ENCODE peak calls at places on chromosomes 11 and 22, in ten cellular contexts. U is fibroblast of lung, T is A673, L is HCT116, G is PC-3, A is GM23248, S is K562, Z is neural progenitor cell, P is mammary epithelial cell, X is GM12878. K is an unnamed sample.

GRCh38 chr22:17706451-17706900 is 67.8 kb downstream of the BID start:
- DNase-seq in G (peak), S (no peak), A (peak), U (peak), Z (no peak), P (peak), T (peak), X (peak), L (peak), K (peak)

GRCh38 chr11:120832609-120833221 is 191.2 kb upstream of the TBCEL start:
- DNase-seq in T (no peak), S (no peak), G (no peak), Z (peak), U (peak), X (no peak), L (no peak), A (no peak), P (no peak), K (no peak)

GRCh38 chr11:120985718-120986569 is 38.0 kb upstream of the TBCEL start:
- DNase-seq in X (no peak), Z (peak), L (no peak), S (peak), U (peak), A (peak), G (peak), T (peak), P (peak), K (peak)

GRCh38 chr11:124302291-124302690 is 11.5 kb downstream of the OR8D1 start:
- DNase-seq in A (no peak), Z (no peak), L (no peak), P (no peak), U (no peak), X (no peak), T (no peak), S (no peak), G (no peak), K (no peak)

GRCh38 chr11:44979536-44980399 is 29.1 kb upstream of the TP53I11 start:
- DNase-seq in Z (peak), P (no peak), L (peak), A (no peak), T (no peak), X (no peak), G (peak), S (no peak), U (no peak), K (no peak)

GRCh38 chr11:88310246-88310645 is 27.3 kb downstream of the CTSC start:
- DNase-seq in T (no peak), X (no peak), A (peak), U (peak), Z (no peak), G (peak), S (no peak), P (peak), L (no peak), K (no peak)

GRCh38 chr22:32809786-32810185 is 8.3 kb downstream of the TIMP3 start:
- DNase-seq in G (no peak), S (no peak), U (no peak), P (no peak), X (no peak), Z (no peak), T (no peak), A (peak), L (no peak), K (no peak)

GRCh38 chr11:73157141-73158010 is 15.3 kb upstream of the FCHSD2 start:
- DNase-seq in S (no peak), X (no peak), Z (no peak), L (no peak), P (no peak), G (no peak), U (peak), T (no peak), A (peak), K (peak)

GRCh38 chr11:3824714-3825472 is 15.9 kb downstream of the RHOG start:
- DNase-seq in S (peak), L (no peak), T (peak), Z (peak), G (no peak), A (peak), X (no peak), U (peak), P (no peak), K (peak)

GRCh38 chr11:133911169-133911568 is 45.6 kb downstream of the IGSF9B start:
- DNase-seq in T (no peak), L (no peak), U (no peak), P (no peak), X (no peak), A (no peak), S (peak), Z (no peak), G (peak), K (no peak)

GRCh38 chr11:119782673-119783072 is 53.7 kb upstream of the NECTIN1 start:
- DNase-seq in L (no peak), G (no peak), T (no peak), S (no peak), X (no peak), Z (peak), U (peak), P (no peak), A (peak), K (peak)

GRCh38 chr11:112553340-112553739 is 292.7 kb upstream of the PLET1 start:
- DNase-seq in X (no peak), T (no peak), P (no peak), S (no peak), G (no peak), U (no peak), Z (no peak), A (no peak), L (no peak), K (no peak)

GRCh38 chr11:119692547-119692834 is 36.5 kb downstream of the NECTIN1 start:
- DNase-seq in A (no peak), L (no peak), T (no peak), X (no peak), U (no peak), G (no peak), S (no peak), P (no peak), Z (no peak), K (no peak)

DNA sequence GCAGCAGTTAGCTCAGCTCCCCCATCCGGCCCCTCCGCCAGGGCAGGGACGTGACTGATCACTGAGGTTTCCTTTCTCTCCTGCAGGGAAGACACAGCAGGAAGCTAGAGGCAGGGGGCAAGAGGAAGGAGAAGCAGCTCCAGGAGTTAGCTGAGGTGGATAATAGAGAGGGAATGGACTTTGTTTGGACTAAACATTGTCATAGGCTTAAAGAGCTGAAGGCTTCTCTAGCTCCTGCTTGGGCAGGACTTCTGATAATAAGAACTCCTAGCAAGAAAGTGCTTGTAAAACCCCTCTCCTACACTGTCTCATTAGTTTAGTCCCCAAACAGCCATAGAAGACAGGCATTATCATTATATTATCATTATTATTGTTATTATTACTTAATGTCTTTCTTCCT is 53.7 kb downstream of the BUD13 start:
- DNase-seq in S (no peak), L (no peak), U (no peak), Z (no peak), X (no peak), G (no peak), P (no peak), T (no peak), A (no peak), K (no peak)
- TF ChIP-seq EZH2 in S (no peak), L (no peak), U (no peak), Z (no peak), X (no peak), G (no peak), P (no peak), T (no peak), A (no peak), K (no peak)

GRCh38 chr22:40026641-40027040 is 31.9 kb downstream of the FAM83F start:
- DNase-seq in A (no peak), P (no peak), L (no peak), U (no peak), X (no peak), S (no peak), G (no peak), T (no peak), Z (peak), K (no peak)
- TF ChIP-seq EZH2 in A (no peak), P (no peak), L (no peak), U (no peak), X (no peak), S (no peak), G (no peak), T (no peak), Z (no peak), K (no peak)

DNA sequence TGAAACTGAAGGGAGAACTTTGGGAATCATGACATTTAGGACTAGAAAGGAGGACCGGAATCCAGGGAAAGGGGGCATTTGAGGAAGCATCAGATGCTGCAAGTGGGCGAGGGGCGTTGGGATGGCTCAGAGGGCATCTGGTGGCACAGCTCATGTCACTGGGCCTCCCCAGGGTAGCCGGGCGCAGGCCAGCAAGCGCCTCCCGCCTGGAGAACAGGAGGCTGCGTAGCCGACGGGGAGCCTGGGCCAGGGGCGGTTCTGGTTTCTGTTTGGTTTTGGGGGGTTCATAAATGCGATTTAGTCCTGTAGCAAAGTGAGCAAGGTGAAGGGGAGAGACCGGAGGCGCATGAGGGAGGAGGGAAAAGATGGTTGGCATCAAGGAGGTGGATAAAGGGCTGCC is 443 bp upstream of the ST14 start:
- DNase-seq in T (no peak), L (no peak), S (no peak), G (no peak), Z (no peak), X (no peak), P (no peak), A (no peak), U (no peak), K (no peak)
- TF ChIP-seq EZH2 in T (peak), L (no peak), S (no peak), G (no peak), Z (no peak), X (no peak), P (no peak), A (no peak), U (peak), K (no peak)

DNA sequence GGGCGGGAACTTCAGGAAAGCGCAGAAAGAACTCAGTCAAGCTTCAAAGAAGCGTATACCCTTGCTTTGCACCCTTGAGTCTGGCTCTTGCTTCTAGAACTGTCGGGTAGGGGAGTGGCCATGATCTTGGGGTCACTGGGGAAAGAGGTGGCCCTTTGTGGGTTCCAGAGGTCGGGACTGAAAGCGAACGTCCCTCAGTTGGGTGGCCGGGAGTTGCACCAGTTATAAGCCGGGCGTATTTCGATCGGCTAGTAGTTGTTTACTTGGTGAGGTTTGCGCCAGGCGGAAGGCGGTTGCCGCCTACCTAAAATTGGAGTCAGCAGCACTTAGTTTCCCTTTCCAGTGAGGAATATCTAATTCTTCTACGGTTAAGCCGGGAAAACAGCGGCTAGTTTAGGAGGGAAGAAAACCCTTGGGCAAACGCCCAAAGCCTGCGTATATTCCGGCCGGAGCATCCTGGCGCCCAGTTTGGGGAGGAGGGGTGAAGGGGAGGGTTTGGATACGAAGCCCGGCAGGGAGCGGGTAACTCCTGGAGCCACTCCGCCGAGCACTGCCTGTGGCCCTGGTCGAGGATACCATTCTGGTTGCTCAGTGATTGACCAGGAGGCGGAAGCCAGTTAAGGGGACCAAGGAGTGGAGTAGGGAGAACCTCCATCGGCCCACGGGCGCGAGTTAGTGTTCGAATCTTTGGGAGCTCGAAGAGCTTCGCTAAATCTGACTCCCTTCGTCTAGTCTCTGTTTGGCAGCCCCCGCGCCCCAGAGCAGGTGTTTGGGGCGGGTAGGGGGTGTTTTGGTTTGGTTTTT is 810 bp upstream of the WT1 start:
- DNase-seq in X (no peak), G (no peak), Z (peak), L (no peak), A (no peak), S (no peak), U (no peak), P (no peak), T (peak), K (no peak)
- TF ChIP-seq EZH2 in X (no peak), G (no peak), Z (peak), L (no peak), A (peak), S (no peak), U (peak), P (peak), T (peak), K (no peak)

K was measured in MM.1S.